ENCODE peak calls at places on chromosomes 2 and 18, in four cellular contexts. T, V, G and F are unnamed samples.

GRCh38 chr18:49839012-49839411 is 25.7 kb upstream of the ACAA2 start:
- DNase-seq in T (no peak), V (no peak), G (no peak), F (peak)

GRCh38 chr2:157837851-157838441 is 38.2 kb downstream of the ACVR1 start:
- DNase-seq in T (no peak), V (no peak), G (peak), F (peak)

GRCh38 chr2:133287709-133288108 is 280.6 kb downstream of the NCKAP5 start:
- DNase-seq in T (no peak), V (no peak), G (no peak), F (no peak)

GRCh38 chr2:213098612-213099011 is 52.8 kb downstream of the IKZF2 start:
- DNase-seq in T (no peak), V (peak), G (no peak), F (no peak)

GRCh38 chr2:157627594-157628281 is 926 bp downstream of the ACVR1C start:
- DNase-seq in T (peak), V (peak), G (no peak), F (no peak)

GRCh38 chr18:498901-499300 is 1.6 kb downstream of the COLEC12 start:
- DNase-seq in T (no peak), V (peak), G (no peak), F (no peak)

GRCh38 chr2:15364561-15364960 is 196.6 kb downstream of the NBAS start:
- DNase-seq in T (no peak), V (no peak), G (no peak), F (no peak)

GRCh38 chr2:231411237-231411636 is 15.7 kb downstream of the B3GNT7 start:
- DNase-seq in T (no peak), V (peak), G (no peak), F (no peak)

GRCh38 chr2:120912101-120912985 is 176.7 kb downstream of the GLI2 start:
- DNase-seq in T (peak), V (no peak), G (no peak), F (no peak)

GRCh38 chr2:55926246-55926645 is 2.7 kb upstream of the EFEMP1 start:
- DNase-seq in T (no peak), V (peak), G (no peak), F (no peak)

GRCh38 chr2:55923978-55924325 is 370 bp upstream of the EFEMP1 start:
- DNase-seq in T (no peak), V (no peak), G (no peak), F (no peak)

GRCh38 chr2:55926974-55927373 is 3.4 kb upstream of the EFEMP1 start:
- DNase-seq in T (no peak), V (no peak), G (no peak), F (no peak)

GRCh38 chr2:55922488-55922887 is 1.1 kb downstream of the EFEMP1 start:
- DNase-seq in T (no peak), V (peak), G (no peak), F (no peak)

DNA sequence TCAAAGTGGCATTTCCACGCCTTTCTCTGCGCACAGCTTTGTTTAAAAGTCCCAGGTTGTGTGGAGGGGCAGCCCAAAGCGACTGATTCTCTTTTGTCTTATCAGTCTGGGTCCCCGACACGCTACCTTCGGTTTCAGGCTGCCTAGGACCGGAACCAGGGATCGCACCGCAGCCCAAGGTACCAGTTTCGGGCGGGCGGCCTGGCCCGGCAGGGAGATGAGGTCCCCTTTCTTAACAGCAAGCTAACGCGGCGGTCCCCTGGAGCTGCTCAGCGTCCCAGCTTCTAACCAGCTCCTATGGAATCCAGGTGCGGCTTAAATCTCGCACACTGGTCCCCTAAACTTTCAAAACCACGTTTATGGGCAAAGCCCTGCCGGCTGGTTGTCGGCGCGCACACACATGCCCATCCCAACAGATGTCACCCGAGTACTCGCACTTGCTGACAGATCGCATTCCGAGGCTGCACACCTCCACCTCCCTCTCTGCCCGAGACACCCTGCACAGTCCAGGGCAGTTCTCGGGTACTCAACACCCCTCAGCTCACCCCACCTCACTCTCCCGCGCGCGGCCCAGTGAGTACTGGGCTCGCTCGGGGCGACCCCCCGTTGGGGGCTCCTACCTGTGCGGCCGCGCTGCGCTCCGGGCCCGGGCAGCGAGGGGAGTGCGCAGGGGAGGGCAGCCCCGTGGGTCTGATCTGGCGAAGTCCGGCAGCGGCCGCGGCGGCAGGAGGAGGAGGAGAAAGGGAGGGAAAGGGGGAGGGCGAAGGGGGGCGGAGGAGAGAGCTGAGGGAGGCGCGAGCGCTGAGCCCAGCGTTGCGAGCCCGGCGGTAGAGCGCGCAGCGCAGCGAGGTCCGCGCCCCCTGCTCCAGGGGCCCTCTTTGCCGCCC is at the start of gene EFEMP1:
- DNase-seq in T (peak), V (peak), G (no peak), F (no peak)
- TF ChIP-seq POLR2AphosphoS5 in T (no peak), V (no peak), G (no peak), F (peak)

GRCh38 chr2:113895301-113895700 is 5.4 kb downstream of the ACTR3 start:
- DNase-seq in T (no peak), V (no peak), G (no peak), F (no peak)

GRCh38 chr2:113896791-113897190 is 6.9 kb downstream of the ACTR3 start:
- DNase-seq in T (no peak), V (no peak), G (no peak), F (no peak)

GRCh38 chr2:113892004-113892740 is 2.3 kb downstream of the ACTR3 start:
- DNase-seq in T (no peak), V (no peak), G (no peak), F (no peak)

GRCh38 chr2:113895819-113896563 is 6.1 kb downstream of the ACTR3 start:
- DNase-seq in T (no peak), V (no peak), G (no peak), F (no peak)

GRCh38 chr2:113894156-113894743 is 4.4 kb downstream of the ACTR3 start:
- DNase-seq in T (no peak), V (peak), G (peak), F (no peak)
- TF ChIP-seq POLR2AphosphoS5 in T (peak), V (no peak), G (no peak), F (no peak)

DNA sequence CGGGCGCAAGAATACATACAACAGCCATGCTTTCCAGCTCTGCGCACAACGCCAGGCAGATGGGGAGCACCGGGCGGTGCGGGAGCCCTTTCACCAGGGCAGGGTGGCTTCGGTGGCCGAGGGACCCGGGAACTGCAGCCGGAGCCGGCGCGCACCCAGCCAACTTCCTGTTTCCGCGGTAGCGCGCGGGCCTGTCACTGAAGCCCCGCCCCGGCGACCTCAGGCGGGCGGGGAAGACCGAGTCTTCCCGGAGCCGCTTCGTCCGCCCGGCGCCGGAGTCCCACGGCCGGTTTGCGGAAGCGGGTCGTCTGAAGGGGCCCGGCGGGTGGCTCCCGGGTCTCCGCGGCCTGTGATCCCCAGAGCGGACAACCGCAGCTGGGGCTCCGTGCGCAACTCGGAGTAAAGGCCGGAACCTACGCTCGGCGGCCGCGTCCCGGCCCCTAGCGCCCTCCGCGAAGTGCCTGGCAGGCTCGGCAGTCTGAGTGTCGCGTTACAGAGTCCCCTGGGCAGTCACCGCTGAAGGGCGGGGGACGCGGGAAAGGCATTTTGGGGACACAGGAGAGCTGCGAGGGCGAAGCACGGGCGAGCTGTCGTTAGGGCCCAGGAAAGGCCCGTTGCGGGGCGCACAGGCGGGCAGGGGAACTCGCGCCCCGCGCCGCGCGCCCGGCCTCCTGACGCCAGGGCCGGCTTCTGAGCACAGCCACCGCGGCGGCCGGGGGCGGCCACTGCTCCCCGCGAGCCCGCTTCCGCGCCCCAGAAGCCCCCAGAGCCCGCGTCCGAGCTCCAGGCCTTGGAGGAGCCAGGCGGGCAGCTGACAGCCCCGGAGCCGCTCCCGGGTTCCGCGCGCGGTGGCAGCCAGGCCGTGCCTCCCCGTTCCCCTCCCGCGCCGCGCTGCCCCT is at the start of gene MPPE1:
- DNase-seq in T (peak), V (peak), G (peak), F (peak)
- TF ChIP-seq POLR2AphosphoS5 in T (peak), V (peak), G (peak), F (peak)

GRCh38 chr2:2184549-2185249 is 146.4 kb downstream of the MYT1L start:
- DNase-seq in T (no peak), V (no peak), G (no peak), F (peak)

GRCh38 chr2:2183717-2184116 is 147.4 kb downstream of the MYT1L start:
- DNase-seq in T (no peak), V (no peak), G (no peak), F (no peak)

GRCh38 chr2:2189112-2189398 is 142.0 kb downstream of the MYT1L start:
- DNase-seq in T (no peak), V (no peak), G (no peak), F (peak)

GRCh38 chr2:2188344-2189111 is 142.5 kb downstream of the MYT1L start:
- DNase-seq in T (no peak), V (no peak), G (no peak), F (peak)

DNA sequence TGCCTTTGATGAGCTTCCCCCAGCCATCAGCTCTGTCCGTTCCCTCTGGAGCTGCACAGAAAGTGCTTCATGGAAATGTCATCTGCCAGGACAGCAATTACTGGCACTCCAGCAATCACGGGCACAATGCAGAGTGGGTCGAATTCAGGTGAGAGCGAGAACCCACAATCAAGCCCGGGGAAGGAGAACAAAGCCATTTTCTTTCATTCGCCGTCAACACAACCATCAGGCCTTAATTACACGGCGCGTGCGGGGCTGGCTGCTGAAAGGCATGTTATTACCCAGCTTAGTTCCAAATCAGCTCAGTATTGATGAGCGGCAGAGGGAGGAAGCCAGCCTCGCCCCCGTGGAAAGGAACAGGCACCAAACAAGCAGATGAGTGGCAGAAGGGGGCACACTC is 143.9 kb downstream of the MYT1L start:
- DNase-seq in T (no peak), V (no peak), G (no peak), F (peak)
- TF ChIP-seq POLR2AphosphoS5 in T (no peak), V (no peak), G (no peak), F (no peak)

GRCh38 chr2:43030551-43031025 is 195.8 kb downstream of the ZFP36L2 start:
- DNase-seq in T (no peak), V (no peak), G (no peak), F (no peak)

GRCh38 chr2:43031471-43032224 is 194.8 kb downstream of the ZFP36L2 start:
- DNase-seq in T (no peak), V (no peak), G (no peak), F (no peak)

GRCh38 chr2:43032894-43033270 is 193.5 kb downstream of the ZFP36L2 start:
- DNase-seq in T (no peak), V (no peak), G (no peak), F (no peak)

GRCh38 chr2:43033466-43034241 is 192.8 kb downstream of the ZFP36L2 start:
- DNase-seq in T (no peak), V (no peak), G (no peak), F (no peak)

DNA sequence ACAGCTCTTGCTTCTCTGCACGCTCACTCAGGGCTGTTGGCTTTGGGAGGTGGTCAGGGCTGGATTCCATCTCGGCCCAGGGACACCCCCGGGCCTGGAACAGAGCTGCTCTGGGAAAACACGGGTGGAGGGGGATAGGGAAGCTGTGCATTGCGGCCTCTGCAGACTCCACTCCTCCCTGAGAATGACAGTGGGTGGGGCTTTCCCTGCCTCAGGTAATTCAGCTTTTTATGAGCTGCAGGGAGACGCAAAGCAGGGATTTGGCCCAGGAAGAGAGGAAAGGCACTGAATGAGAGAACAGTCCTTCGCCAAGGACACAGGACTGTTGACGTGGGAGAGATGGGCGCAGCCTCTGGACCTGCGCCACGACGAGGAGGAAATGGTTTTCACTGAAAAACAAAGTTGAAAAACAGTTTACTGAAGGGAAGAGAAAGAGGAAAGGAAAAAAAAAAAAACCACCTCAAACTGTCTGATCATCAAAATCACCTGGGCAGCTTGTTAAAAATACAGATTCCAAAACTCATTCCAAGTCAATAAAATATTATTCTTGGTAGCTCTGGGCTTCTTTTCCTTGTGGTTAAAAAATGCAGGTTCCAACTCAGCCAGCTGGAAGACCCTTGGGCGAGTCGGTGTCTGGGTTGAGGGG is 194.0 kb downstream of the ZFP36L2 start:
- DNase-seq in T (peak), V (no peak), G (no peak), F (no peak)
- TF ChIP-seq POLR2AphosphoS5 in T (no peak), V (no peak), G (no peak), F (no peak)

GRCh38 chr2:204535356-204535755 is 9.9 kb upstream of the PARD3B start:
- DNase-seq in T (no peak), V (no peak), G (no peak), F (no peak)

GRCh38 chr2:204538179-204539009 is 6.9 kb upstream of the PARD3B start:
- DNase-seq in T (peak), V (peak), G (no peak), F (no peak)

GRCh38 chr2:204541637-204542036 is 3.6 kb upstream of the PARD3B start:
- DNase-seq in T (no peak), V (no peak), G (no peak), F (no peak)

GRCh38 chr2:204535764-204536163 is 9.5 kb upstream of the PARD3B start:
- DNase-seq in T (no peak), V (no peak), G (no peak), F (no peak)

GRCh38 chr2:204539010-204539385 is 6.3 kb upstream of the PARD3B start:
- DNase-seq in T (no peak), V (no peak), G (no peak), F (no peak)
- TF ChIP-seq POLR2AphosphoS5 in T (no peak), V (no peak), G (no peak), F (no peak)

GRCh38 chr2:174972924-174973323 is 32.3 kb downstream of the CHN1 start:
- DNase-seq in T (no peak), V (no peak), G (no peak), F (no peak)

GRCh38 chr2:174971868-174972781 is 33.1 kb downstream of the CHN1 start:
- DNase-seq in T (no peak), V (no peak), G (no peak), F (no peak)

GRCh38 chr2:174970092-174970491 is 35.1 kb downstream of the CHN1 start:
- DNase-seq in T (no peak), V (no peak), G (no peak), F (no peak)

GRCh38 chr2:174977364-174977763 is 27.8 kb downstream of the CHN1 start:
- DNase-seq in T (no peak), V (no peak), G (no peak), F (no peak)

DNA sequence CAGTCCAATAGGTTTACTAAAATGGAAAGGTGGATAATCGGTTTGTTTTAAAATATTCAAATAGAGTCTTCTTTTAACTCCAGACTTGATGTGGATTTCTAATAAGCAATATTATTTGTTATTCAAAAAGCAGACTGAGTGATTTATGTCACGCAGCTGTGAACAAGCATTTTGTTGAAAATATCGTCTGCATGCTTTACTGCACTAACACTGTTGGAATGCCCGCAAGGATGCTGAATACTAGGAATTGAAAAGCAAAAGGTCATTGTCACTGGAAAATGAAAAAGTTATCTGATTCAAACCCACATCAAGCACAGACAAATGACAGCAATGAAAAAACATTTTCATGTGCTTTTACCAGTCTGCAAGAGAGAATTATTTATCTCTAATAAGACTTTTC is 31.1 kb downstream of the CHN1 start:
- DNase-seq in T (no peak), V (no peak), G (no peak), F (no peak)
- TF ChIP-seq POLR2AphosphoS5 in T (no peak), V (no peak), G (no peak), F (no peak)

GRCh38 chr2:189545424-189545823 is 35.2 kb downstream of the SLC40A1 start:
- DNase-seq in T (no peak), V (no peak), G (no peak), F (no peak)
- TF ChIP-seq POLR2AphosphoS5 in T (no peak), V (no peak), G (no peak), F (no peak)